ENCODE peak calls at places on chromosome 19, in four cellular contexts. T, R, J and X are unnamed samples.

GRCh38 chr19:38917516-38917915 is 5.5 kb upstream of the CCER2 start:
- DNase-seq in T (no peak), R (no peak), J (no peak), X (no peak)

GRCh38 chr19:39498262-39499081 is at the start of gene DLL3:
- DNase-seq in T (no peak), R (no peak), J (no peak), X (peak; percentile 56)

GRCh38 chr19:32489971-32490370 is 84.4 kb downstream of the DPY19L3 start:
- DNase-seq in T (no peak), R (no peak), J (no peak), X (no peak)

GRCh38 chr19:17680235-17680722 is 7.9 kb downstream of the UNC13A start:
- DNase-seq in T (no peak), R (peak; percentile 36), J (no peak), X (no peak)

GRCh38 chr19:17721821-17722220 is 2.5 kb downstream of the MAP1S start:
- DNase-seq in T (no peak), R (no peak), J (no peak), X (no peak)

GRCh38 chr19:31282346-31282745 is 66.9 kb downstream of the TSHZ3 start:
- DNase-seq in T (no peak), R (no peak), J (no peak), X (no peak)

GRCh38 chr19:39296055-39296645 is at the start of gene IFNL1:
- DNase-seq in T (no peak), R (no peak), J (no peak), X (no peak)

GRCh38 chr19:30441011-30441410 is 68.8 kb downstream of the ZNF536 start:
- DNase-seq in T (no peak), R (no peak), J (no peak), X (no peak)

GRCh38 chr19:16419671-16420394 is 51.9 kb downstream of the EPS15L1 start:
- DNase-seq in T (no peak), R (no peak), J (no peak), X (no peak)

GRCh38 chr19:10333758-10334339 is 520 bp upstream of the RAVER1 start:
- DNase-seq in T (no peak), R (no peak), J (no peak), X (no peak)
- H3K27me3 ChIP-seq in T (no peaks in the 10 kb centered on the region), R (no peaks in the 10 kb centered on the region), J (no peaks in the 10 kb centered on the region), X (no peaks in the 10 kb centered on the region)

DNA sequence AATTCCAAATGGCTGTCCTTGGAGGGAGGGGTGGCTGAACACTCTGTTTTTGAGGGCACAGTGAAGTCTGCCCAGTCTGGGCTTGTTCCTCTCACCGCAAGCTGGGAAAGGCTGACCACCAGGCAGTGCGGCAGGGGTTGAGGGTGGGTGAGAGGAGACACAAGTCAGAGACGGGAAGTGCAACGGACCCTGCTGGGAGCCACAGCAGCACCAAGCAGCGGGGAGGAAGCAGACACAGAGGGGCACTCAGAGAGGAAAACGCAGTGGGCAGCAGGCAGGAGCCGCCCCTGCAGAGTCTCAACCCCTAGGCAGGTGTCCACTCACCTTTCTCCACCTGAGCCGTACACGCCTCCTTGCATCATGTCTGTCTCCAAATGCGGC is 15.6 kb downstream of the AKAP8L start:
- DNase-seq in T (no peak), R (no peak), J (no peak), X (no peak)
- H3K27me3 ChIP-seq in T (no peaks in the 10 kb centered on the region), R (no peaks in the 10 kb centered on the region), J (no peaks in the 10 kb centered on the region), X (no peaks in the 10 kb centered on the region)

GRCh38 chr19:14972676-14973075 is 7.0 kb downstream of the SLC1A6 start:
- DNase-seq in T (no peak), R (no peak), J (no peak), X (no peak)
- H3K27me3 ChIP-seq in T (peaks cover 7% of the 10 kb centered on the region), R (no peaks in the 10 kb centered on the region), J (peaks cover 9% of the 10 kb centered on the region), X (no peaks in the 10 kb centered on the region)

GRCh38 chr19:3190921-3191805 is 5.4 kb downstream of the NCLN start:
- DNase-seq in T (no peak), R (no peak), J (no peak), X (no peak)

GRCh38 chr19:3193256-3194062 is 7.7 kb downstream of the NCLN start:
- DNase-seq in T (peak; percentile 52), R (no peak), J (no peak), X (no peak)

GRCh38 chr19:3192684-3193083 is 7.0 kb downstream of the NCLN start:
- DNase-seq in T (peak; percentile 60), R (no peak), J (no peak), X (no peak)

GRCh38 chr19:3190470-3190770 is 4.7 kb downstream of the NCLN start:
- DNase-seq in T (no peak), R (no peak), J (no peak), X (no peak)

GRCh38 chr19:3192228-3192635 is 6.5 kb downstream of the NCLN start:
- DNase-seq in T (peak; percentile 58), R (no peak), J (no peak), X (no peak)
- H3K27me3 ChIP-seq in T (no peaks in the 10 kb centered on the region), R (no peaks in the 10 kb centered on the region), J (no peaks in the 10 kb centered on the region), X (no peaks in the 10 kb centered on the region)

DNA sequence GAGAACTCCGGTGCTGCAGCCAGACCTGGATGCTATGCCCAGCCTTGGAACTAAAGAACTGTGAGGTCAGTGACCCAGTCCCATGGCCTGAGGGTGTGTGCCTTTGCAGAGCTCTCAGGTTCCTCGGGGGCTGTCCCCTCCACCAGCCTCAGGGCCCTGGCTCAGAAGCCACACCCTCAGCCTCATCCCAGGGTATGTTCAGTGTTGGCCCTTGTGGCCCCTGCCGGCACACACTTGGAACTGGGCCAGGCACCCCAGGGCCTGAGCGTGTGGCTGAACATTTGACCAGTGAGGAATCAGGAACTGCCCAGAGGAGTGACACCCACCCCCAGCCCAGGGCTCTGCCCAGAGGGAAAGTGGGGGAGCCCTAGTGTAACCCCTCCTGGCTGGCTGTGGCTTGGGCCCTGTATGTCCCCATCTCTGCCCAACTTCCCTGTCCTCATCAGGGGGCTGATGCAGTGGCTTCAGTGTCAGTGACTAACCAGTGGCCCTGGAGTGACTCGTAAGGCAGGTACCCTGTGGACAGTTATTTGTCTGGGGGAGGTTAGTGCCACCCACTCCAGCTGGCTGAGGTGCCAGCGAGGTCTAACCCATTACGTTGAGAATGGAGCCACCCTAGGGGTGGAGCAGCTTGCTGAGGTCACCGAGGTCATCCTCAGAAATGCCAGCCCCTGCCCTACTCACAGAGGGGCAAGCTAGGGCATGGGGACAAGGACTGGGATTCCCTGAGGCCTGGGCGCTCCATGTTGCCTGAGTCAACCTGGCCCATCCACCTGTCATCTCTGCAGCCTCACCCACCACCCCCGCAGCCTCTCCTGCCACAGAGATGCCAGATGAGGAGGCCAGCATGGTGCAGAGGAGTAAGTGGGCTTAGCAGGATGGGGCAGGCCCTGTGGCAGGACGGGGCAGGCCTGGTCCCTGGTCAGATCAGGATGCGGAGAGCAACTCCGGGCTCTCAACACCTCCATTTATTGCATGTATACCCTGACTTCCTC is 9.8 kb downstream of the NKPD1 start:
- DNase-seq in T (no peak), R (no peak), J (no peak), X (no peak)
- H3K27me3 ChIP-seq in T (peaks cover 13% of the 10 kb centered on the region), R (peaks cover 6% of the 10 kb centered on the region), J (no peaks in the 10 kb centered on the region), X (no peaks in the 10 kb centered on the region)

DNA sequence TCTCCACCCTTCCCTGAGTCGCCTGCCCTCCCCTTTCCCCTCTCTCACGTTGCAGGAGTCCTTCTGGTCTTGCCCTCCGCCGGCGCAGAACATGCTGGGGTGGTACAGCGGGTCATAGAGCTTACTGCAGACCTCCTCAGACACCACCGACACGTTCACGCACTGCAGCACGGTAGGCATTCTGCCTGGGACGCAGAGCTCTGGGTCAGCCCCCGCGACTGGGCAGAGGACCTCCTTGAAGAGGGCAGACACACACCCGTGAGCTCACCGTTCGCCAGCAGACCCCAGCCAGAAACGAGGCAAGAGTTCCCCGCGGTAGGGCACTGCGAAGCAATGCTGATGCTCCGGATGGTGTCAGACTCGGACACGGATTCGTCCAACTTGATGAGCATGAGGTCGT is 2.9 kb downstream of the KLK4 start:
- DNase-seq in T (no peak), R (no peak), J (no peak), X (no peak)
- H3K27me3 ChIP-seq in T (peaks cover 12% of the 10 kb centered on the region), R (peaks cover 9% of the 10 kb centered on the region), J (peaks cover 18% of the 10 kb centered on the region), X (peaks cover 22% of the 10 kb centered on the region)

GRCh38 chr19:41641879-41642485 is 15.1 kb upstream of the CEACAM4 start:
- DNase-seq in T (no peak), R (peak; percentile 20), J (peak; percentile 38), X (peak; percentile 5)

GRCh38 chr19:41638624-41639023 is 11.8 kb upstream of the CEACAM4 start:
- DNase-seq in T (no peak), R (no peak), J (no peak), X (no peak)

DNA sequence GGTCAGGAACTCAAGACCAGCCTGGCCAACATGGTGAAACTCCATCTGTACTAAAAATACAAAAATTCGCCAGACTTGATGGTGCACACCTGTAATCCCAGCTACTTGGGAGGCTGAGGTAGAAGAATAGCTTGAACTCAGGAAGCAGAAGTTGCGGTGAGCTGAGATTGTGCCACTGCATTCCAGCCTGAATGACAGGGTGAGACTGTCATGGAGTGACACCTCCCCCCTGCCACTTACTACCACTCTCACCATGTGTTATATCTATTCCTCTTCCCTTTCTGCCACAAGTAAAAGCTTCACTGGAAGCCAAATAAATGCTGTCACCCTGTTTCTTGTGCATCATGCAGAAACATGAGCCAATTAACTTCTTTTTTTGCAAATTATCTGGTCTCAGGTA is 10.6 kb upstream of the CEACAM4 start:
- DNase-seq in T (no peak), R (no peak), J (no peak), X (no peak)
- H3K27me3 ChIP-seq in T (peaks cover 16% of the 10 kb centered on the region), R (no peaks in the 10 kb centered on the region), J (peaks cover 4% of the 10 kb centered on the region), X (no peaks in the 10 kb centered on the region)

GRCh38 chr19:1447565-1447903 is 2.4 kb upstream of the APC2 start:
- DNase-seq in T (no peak), R (no peak), J (no peak), X (no peak)
- H3K27me3 ChIP-seq in T (peaks cover 57% of the 10 kb centered on the region), R (peaks cover 52% of the 10 kb centered on the region), J (peaks cover 68% of the 10 kb centered on the region), X (peaks cover 60% of the 10 kb centered on the region)